ENCODE peak calls at places on chromosomes 2 and 18, in five cellular contexts. S, M, Z, X and L are unnamed samples. For H3K27me3, H3K4me1 and H3K36me3, the result is how much of the 10 kb centered on the place peaks cover.

GRCh38 chr2:194328456-194328855 is 1328.6 kb upstream of the SLC39A10 start:
- DNase-seq in S (no peak), Z (no peak), X (no peak), M (no peak), L (no peak)

GRCh38 chr18:47204908-47205522 is 28.9 kb upstream of the IER3IP1 start:
- DNase-seq in S (peak), X (peak), M (peak), Z (no peak), L (no peak)

GRCh38 chr2:102063948-102064678 is 72.4 kb downstream of the IL1R2 start:
- DNase-seq in X (peak), S (peak), Z (peak), M (no peak), L (no peak)

GRCh38 chr2:27049422-27050280 is 1.8 kb upstream of the AGBL5 start:
- DNase-seq in S (no peak), X (no peak), M (no peak), Z (no peak), L (peak)

GRCh38 chr2:238724728-238725127 is 123.2 kb upstream of the TWIST2 start:
- DNase-seq in X (no peak), M (no peak), Z (no peak), S (no peak), L (no peak)

GRCh38 chr18:46761054-46761769 is 4.4 kb upstream of the ST8SIA5 start:
- DNase-seq in S (no peak), Z (no peak), X (no peak), M (no peak), L (no peak)

GRCh38 chr2:43178602-43179542 is 47.5 kb downstream of the ZFP36L2 start:
- DNase-seq in Z (peak), M (peak), X (peak), S (peak), L (no peak)

GRCh38 chr2:147760984-147761383 is 83.8 kb upstream of the ACVR2A start:
- DNase-seq in X (peak), Z (no peak), S (no peak), M (no peak), L (no peak)

GRCh38 chr2:9745153-9745899 is 97.9 kb upstream of the TAF1B start:
- DNase-seq in Z (no peak), X (no peak), S (no peak), M (no peak), L (no peak)

GRCh38 chr18:36321636-36322407 is 24.3 kb downstream of the FHOD3 start:
- DNase-seq in X (peak), Z (no peak), S (no peak), M (no peak), L (no peak)

GRCh38 chr2:201248288-201248844 is 12.0 kb upstream of the CASP8 start:
- DNase-seq in M (peak), S (no peak), Z (no peak), X (no peak), L (no peak)

GRCh38 chr2:158323381-158323780 is 133.2 kb downstream of the CCDC148 start:
- DNase-seq in Z (no peak), S (no peak), M (no peak), X (no peak), L (no peak)

GRCh38 chr2:208265371-208265806 is 666 bp upstream of the PIKFYVE start:
- DNase-seq in M (peak), S (peak), X (peak), Z (no peak), L (peak)

GRCh38 chr2:39107156-39107555 is 13.7 kb downstream of the SOS1 start:
- DNase-seq in M (no peak), Z (no peak), S (no peak), X (no peak), L (no peak)

GRCh38 chr2:154484338-154485099 is 214.0 kb upstream of the KCNJ3 start:
- DNase-seq in S (no peak), M (no peak), X (no peak), Z (no peak), L (no peak)

GRCh38 chr2:205679410-205680009 is 2.8 kb upstream of the NRP2 start:
- DNase-seq in Z (no peak), S (no peak), M (no peak), X (no peak), L (no peak)

GRCh38 chr2:121530210-121530562 is 494 bp upstream of the RNU4ATAC start:
- DNase-seq in M (no peak), Z (peak), S (peak), X (peak), L (no peak)

GRCh38 chr2:201854841-201855240 is 48.5 kb downstream of the CDK15 start:
- DNase-seq in Z (no peak), M (no peak), S (no peak), X (peak), L (no peak)

GRCh38 chr18:44927127-44927849 is 246.6 kb downstream of the SETBP1 start:
- DNase-seq in Z (no peak), M (no peak), X (no peak), S (no peak), L (no peak)

GRCh38 chr2:176555781-176556180 is 286.5 kb downstream of the MTX2 start:
- DNase-seq in Z (no peak), S (no peak), X (no peak), M (no peak), L (no peak)

GRCh38 chr2:176557821-176558220 is 288.6 kb downstream of the MTX2 start:
- DNase-seq in X (no peak), Z (no peak), S (no peak), M (no peak), L (no peak)

GRCh38 chr2:176554107-176555048 is 285.1 kb downstream of the MTX2 start:
- DNase-seq in Z (peak), M (peak), X (peak), S (peak), L (no peak)

GRCh38 chr2:176555112-176555511 is 285.9 kb downstream of the MTX2 start:
- DNase-seq in M (no peak), Z (no peak), S (no peak), X (no peak), L (no peak)

GRCh38 chr2:176556383-176556782 is 287.1 kb downstream of the MTX2 start:
- DNase-seq in S (no peak), M (no peak), Z (no peak), X (no peak), L (no peak)
- H3K27me3 ChIP-seq in S (under half), M (under half), Z (half or more), X (under half), L (under half)

GRCh38 chr2:65064728-65065552 is 8.7 kb downstream of the CEP68 start:
- DNase-seq in M (peak), Z (peak), S (peak), X (peak), L (peak)

GRCh38 chr2:65062843-65063242 is 6.6 kb downstream of the CEP68 start:
- DNase-seq in X (peak), S (no peak), M (no peak), Z (no peak), L (no peak)

GRCh38 chr2:65061146-65061909 is 5.1 kb downstream of the CEP68 start:
- DNase-seq in S (no peak), M (no peak), Z (no peak), X (no peak), L (no peak)

GRCh38 chr2:65061910-65062339 is 5.7 kb downstream of the CEP68 start:
- DNase-seq in M (no peak), Z (no peak), S (no peak), X (no peak), L (no peak)

DNA sequence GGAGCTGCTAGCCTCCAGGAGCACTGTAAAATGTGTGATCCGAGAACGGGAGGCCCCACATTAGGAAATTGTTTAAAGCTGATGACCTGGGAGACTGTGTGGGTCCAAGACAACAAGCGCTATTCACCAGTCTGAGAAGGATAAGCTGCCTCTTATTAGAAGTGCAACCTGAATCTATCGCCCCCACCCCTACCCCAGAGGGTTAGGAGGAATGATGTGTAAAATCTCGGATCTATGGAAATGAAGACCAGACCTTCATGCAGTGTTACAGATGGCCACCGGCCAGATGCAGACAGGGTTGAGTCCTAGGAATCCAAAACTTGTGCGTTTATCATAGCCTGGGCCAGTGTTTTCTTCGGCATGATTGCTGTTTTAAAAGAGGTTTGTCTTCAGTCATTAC is 7.2 kb downstream of the CEP68 start:
- DNase-seq in S (no peak), Z (no peak), M (peak), X (no peak), L (no peak)
- H3K4me1 ChIP-seq in S (half or more), Z (half or more), M (half or more), X (under half), L (under half)

DNA sequence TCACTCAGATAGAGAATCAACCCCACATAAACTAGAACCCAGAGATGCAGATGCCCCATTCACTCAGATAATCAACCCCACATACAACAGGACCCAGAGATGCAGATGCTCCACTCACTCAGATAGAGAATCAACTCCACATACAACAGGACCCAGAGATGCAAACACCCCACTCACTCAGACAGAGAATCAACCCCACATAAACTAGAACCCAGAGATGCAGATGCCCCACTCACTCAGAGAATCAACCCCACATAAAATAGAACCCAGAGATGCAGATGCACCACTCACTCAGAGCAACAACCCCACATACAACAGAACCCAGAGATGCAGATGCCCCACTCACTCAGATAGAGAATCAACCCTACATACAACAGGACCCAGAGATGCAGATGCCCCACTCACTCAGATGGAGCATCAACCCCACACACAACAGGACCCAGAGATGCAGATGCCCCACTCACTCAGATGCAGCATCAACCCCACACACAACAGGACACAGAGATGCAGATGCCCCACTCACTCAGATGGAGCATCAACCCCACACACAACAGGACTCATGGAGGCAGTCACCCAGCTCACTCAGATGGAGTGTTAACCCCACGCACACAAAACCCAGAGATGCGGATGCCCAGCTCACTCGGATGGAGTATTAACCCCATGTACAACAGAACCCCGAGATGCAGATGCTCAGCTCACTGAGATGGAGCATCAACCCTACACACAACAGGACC is 11.7 kb downstream of the TMEM18 start:
- DNase-seq in M (no peak), X (no peak), Z (no peak), S (no peak), L (no peak)
- H3K36me3 ChIP-seq in M (under half), X (under half), Z (under half), S (under half), L (under half)

DNA sequence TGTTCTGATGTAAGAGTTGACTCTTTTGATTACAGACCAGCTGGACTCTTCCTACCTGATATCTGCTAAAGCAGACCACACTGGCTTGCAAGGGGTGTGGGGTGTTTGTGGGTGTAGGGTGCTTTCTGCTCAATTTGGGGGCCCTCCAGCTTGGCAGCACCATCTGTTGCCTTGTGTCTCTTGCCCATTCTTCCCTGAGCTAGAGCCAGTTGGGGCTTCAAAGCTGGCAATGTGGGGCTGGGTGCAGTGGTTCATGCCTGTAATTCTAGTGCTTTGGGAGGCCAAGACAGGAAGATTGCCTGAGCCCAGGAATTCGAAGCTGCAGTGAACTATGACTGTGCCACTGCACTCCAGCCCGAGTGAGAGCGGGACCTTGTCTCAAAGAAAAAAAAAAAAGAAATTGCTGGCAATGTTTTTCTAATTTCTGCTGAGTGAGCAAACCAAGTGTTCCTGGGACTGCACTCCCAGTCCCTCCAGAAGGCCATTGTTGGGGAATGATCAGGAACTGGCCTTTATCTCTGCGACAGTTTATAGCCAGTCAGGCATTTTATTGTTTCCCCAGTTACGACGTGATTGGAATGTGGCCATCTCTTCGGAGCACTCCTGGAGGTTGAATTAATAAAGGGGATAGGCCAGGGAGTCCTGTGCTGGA is 57.0 kb downstream of the LIPG start:
- DNase-seq in S (no peak), M (no peak), Z (no peak), X (peak), L (no peak)
- H3K27me3 ChIP-seq in S (under half), M (under half), Z (under half), X (under half), L (under half)

DNA sequence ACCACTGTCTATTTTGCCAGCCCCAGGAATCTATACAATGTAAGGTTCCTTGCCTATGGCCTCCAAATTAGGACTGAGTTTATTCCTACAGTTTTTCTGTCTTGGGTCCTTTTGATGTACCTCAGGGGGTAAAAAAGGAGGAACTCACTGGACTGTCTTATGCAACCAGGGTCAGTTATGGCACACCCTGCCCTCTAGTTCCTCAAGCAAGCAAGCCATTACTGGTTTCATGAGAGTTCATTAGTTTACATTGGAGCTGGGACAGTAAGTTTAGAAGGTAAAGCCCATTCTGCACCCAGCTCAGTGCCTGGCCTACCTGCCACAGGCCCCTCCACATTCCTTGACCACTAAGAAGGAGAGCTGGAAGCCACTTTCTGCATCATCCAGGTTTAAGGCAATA is 68.7 kb upstream of the WIPF1 start:
- DNase-seq in S (no peak), X (no peak), Z (no peak), M (no peak), L (no peak)
- H3K4me1 ChIP-seq in S (under half), X (under half), Z (half or more), M (under half), L (under half)

GRCh38 chr2:159753797-159754196 is 41.5 kb downstream of the MARCHF7 start:
- DNase-seq in Z (no peak), S (no peak), M (no peak), X (no peak), L (no peak)
- H3K36me3 ChIP-seq in Z (under half), S (under half), M (under half), X (under half), L (under half)

GRCh38 chr2:11569636-11570035 is 35.8 kb downstream of the GREB1 start:
- DNase-seq in S (no peak), M (no peak), Z (no peak), X (no peak), L (no peak)
- H3K27me3 ChIP-seq in S (under half), M (under half), Z (under half), X (under half), L (under half)

DNA sequence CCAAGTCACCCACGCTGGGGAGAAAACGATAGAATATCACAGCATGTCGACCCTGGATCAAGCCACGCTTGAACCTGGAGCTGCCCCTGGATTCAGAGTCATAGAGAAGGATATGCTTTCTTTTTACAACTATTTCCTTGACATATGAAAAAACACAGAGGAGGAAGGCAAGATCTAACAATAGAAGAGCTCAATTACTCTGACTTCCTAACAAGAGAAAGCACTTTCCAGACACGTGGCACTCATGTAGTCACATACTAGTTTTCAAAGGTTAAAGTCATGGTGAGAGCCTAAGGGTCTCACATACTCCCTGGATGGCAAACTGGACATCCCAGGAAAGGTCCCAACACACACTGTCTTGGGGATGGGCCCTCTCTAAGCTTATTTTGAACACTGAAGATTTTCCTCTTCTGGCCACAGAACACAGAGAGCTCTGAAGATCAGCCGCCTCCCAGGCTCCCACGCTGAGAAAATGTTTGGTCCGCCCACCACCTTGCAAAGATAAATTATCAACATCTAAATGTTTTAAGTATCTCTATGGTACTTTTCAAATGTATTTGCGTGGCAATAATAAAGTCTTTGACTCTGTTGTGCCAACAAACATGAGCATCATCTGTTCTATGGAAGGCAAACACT is 4.9 kb downstream of the PXDN start:
- DNase-seq in X (no peak), Z (no peak), M (no peak), S (no peak), L (no peak)
- H3K4me1 ChIP-seq in X (under half), Z (half or more), M (under half), S (under half), L (under half)

GRCh38 chr2:181846840-181847554 is 44.5 kb upstream of the ITPRID2 start:
- DNase-seq in X (no peak), S (no peak), M (no peak), Z (no peak), L (no peak)
- H3K36me3 ChIP-seq in X (under half), S (under half), M (under half), Z (under half), L (under half)

GRCh38 chr2:151669585-151670081 is 64.6 kb downstream of the NEB start:
- DNase-seq in X (peak), M (no peak), Z (no peak), S (no peak), L (no peak)

GRCh38 chr2:151671198-151671597 is 63.1 kb downstream of the NEB start:
- DNase-seq in M (no peak), X (no peak), S (no peak), Z (no peak), L (no peak)

GRCh38 chr2:151665959-151666358 is 68.3 kb downstream of the NEB start:
- DNase-seq in M (no peak), S (no peak), X (no peak), Z (no peak), L (no peak)

GRCh38 chr2:151670346-151670745 is 63.9 kb downstream of the NEB start:
- DNase-seq in Z (no peak), M (no peak), S (no peak), X (no peak), L (no peak)

DNA sequence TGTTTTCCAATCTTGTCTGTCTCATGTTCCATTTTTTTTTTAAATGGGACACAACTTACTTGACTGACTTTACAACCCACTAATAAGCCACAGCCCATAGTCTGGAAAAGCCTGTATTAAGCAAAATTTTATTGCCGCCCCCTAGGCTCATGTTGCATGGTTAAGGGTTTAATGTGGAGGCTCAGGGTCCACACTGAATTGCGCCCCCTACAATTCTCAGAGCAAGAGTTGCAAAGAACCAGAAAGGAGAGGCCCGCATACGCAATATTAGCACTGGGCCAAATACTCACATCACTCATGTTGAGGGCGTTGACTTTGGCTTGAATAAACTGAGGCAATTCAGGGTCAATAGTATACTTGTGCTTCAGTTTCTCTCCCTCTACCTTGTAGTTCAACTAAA is 65.5 kb downstream of the NEB start:
- DNase-seq in S (no peak), M (no peak), X (no peak), Z (no peak), L (no peak)
- H3K27me3 ChIP-seq in S (under half), M (under half), X (under half), Z (under half), L (under half)